ENCODE peak calls at places on chromosomes 7 and 10, in four cellular contexts. O is right atrium auricular region, L is cardiac muscle cell, J is colonic mucosa. C is an unnamed sample.

GRCh38 chr7:113394856-113395255 is 276.5 kb upstream of the SMIM30 start:
- DNase-seq in L (no peak), O (no peak), J (no peak), C (no peak)

GRCh38 chr10:68594405-68594804 is 34.3 kb downstream of the TET1 start:
- DNase-seq in O (no peak), L (peak), J (no peak), C (peak)

GRCh38 chr10:22791655-22792054 is 77.3 kb upstream of the PIP4K2A start:
- DNase-seq in J (no peak), O (no peak), L (no peak), C (no peak)

GRCh38 chr7:1295776-1296726 is 63.4 kb downstream of the UNCX start:
- DNase-seq in O (no peak), J (no peak), L (no peak), C (no peak)

GRCh38 chr7:140683657-140684056 is 10.9 kb downstream of the ADCK2 start:
- DNase-seq in O (no peak), J (no peak), L (no peak), C (peak)

GRCh38 chr7:13850185-13850752 is 139.2 kb downstream of the ETV1 start:
- DNase-seq in O (no peak), L (peak), J (peak), C (no peak)

GRCh38 chr7:132435016-132435990 is 141.0 kb downstream of the PLXNA4 start:
- DNase-seq in J (no peak), O (no peak), L (peak), C (no peak)

GRCh38 chr10:46547881-46548780 is 8.3 kb downstream of the GPRIN2 start:
- DNase-seq in L (no peak), O (no peak), J (peak), C (peak)

GRCh38 chr7:69482676-69483075 is 115.6 kb upstream of the AUTS2 start:
- DNase-seq in L (no peak), O (no peak), J (no peak), C (no peak)

GRCh38 chr7:22566592-22566991 is 66.6 kb upstream of the STEAP1B start:
- DNase-seq in L (no peak), J (no peak), O (peak), C (no peak)

GRCh38 chr10:74063256-74063655 is 65.3 kb downstream of the VCL start:
- DNase-seq in J (no peak), O (no peak), L (peak), C (no peak)

GRCh38 chr7:90660819-90661218 is 64.7 kb downstream of the CDK14 start:
- DNase-seq in J (no peak), L (no peak), O (no peak), C (no peak)

GRCh38 chr7:92177362-92177761 is 1.6 kb downstream of the LRRD1 start:
- DNase-seq in O (no peak), L (peak), J (no peak), C (no peak)

GRCh38 chr7:1668932-1669485 is 1.1 kb upstream of the ELFN1 start:
- DNase-seq in L (peak), O (no peak), J (no peak), C (no peak)

GRCh38 chr7:76424413-76425111 is at the start of gene ZP3:
- DNase-seq in L (no peak), O (no peak), J (no peak), C (no peak)

GRCh38 chr10:62514079-62514693 is 140.0 kb downstream of the ZNF365 start:
- DNase-seq in O (no peak), J (no peak), L (no peak), C (no peak)

GRCh38 chr7:5657901-5658300 is 123.6 kb downstream of the RNF216 start:
- DNase-seq in J (no peak), O (no peak), L (no peak), C (no peak)

GRCh38 chr7:156656598-156656997 is 16.0 kb downstream of the RNF32 start:
- DNase-seq in O (no peak), L (no peak), J (no peak), C (no peak)

GRCh38 chr7:27972272-27972671 is 208.3 kb downstream of the JAZF1 start:
- DNase-seq in L (no peak), J (no peak), O (no peak), C (no peak)

GRCh38 chr10:48247680-48248079 is 26.8 kb downstream of the FRMPD2 start:
- DNase-seq in J (no peak), L (no peak), O (peak), C (peak)

GRCh38 chr7:112073530-112073929 is 132.7 kb downstream of the DOCK4 start:
- DNase-seq in J (no peak), O (no peak), L (no peak), C (no peak)

GRCh38 chr7:112071856-112072255 is 134.3 kb downstream of the DOCK4 start:
- DNase-seq in O (no peak), J (no peak), L (no peak), C (no peak)

GRCh38 chr7:112074464-112074863 is 131.7 kb downstream of the DOCK4 start:
- DNase-seq in L (no peak), O (no peak), J (no peak), C (no peak)

GRCh38 chr7:112070674-112071256 is 135.4 kb downstream of the DOCK4 start:
- DNase-seq in O (no peak), L (no peak), J (no peak), C (no peak)

DNA sequence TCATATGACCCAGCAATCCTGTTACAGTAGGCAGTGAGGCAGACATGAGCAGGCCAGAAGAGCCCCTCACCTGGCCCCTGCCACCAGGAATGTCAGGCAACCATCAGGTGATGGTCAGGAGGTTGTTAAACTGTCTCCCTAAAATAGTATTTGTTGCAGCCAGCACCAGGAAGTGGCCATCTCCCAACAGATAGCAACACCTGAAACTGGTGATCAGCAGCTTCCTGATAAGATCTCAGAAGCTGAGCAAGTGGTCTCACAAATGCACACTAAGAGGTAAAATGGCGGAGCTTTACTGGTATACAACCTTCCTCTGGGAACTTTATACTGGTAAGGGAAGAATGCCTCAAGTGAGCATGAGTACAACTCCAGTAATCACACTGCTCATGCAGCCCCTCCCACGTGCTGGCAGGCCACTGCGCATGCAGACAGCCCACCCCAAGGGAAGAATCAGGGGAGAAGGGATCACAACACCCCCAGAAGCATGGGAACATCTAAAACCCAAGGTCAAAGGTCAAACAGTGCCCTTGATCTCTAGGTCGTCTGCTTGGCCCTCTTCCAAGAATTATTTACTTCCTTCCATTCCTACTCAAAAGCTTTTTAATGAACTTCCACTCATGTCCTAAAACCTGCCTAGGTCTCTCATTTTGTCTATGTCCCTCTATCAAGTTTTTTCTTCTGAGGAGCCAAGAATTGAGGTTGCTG is 133.5 kb downstream of the DOCK4 start:
- DNase-seq in L (no peak), J (no peak), O (no peak), C (no peak)
- TF ChIP-seq CTCF in L (no peak), J (no peak), O (no peak), C (no peak)

GRCh38 chr7:45872116-45873034 is 507 bp downstream of the CCDC201 start:
- DNase-seq in L (peak), J (no peak), O (peak), C (no peak)
- TF ChIP-seq CTCF in L (peak), J (peak), O (no peak), C (peak)

DNA sequence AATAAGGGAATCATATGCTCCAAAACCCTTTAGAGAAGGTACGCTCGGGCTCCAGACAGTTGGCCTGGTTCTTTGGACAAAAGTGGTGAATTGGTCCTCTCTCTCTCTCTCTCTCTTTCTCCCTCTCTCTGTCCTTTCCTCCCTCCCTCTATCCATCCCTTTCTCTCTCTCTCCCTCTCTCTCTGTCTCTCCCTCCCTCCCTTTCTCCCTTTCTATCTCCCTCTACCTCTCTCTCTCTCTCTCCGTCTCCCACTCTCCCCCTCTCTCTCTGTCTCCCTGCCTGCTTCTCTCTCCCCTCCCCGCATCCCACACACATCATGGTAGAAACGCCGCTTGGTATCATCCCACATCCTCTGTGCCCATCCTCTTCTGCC is 19.7 kb upstream of the PFKP start:
- DNase-seq in O (no peak), J (no peak), L (no peak), C (no peak)
- TF ChIP-seq CTCF in O (no peak), J (no peak), L (no peak), C (no peak)

GRCh38 chr10:66307826-66308225 is 618.0 kb upstream of the LRRTM3 start:
- DNase-seq in J (no peak), L (no peak), O (no peak), C (no peak)
- TF ChIP-seq CTCF in J (no peak), L (no peak), O (no peak), C (peak)

GRCh38 chr7:151091431-151091830 is 5.2 kb downstream of the AGAP3 start:
- DNase-seq in L (no peak), J (peak), O (no peak), C (no peak)
- TF ChIP-seq CTCF in L (peak), J (peak), O (no peak), C (peak)

C was measured in osteocyte.